ENCODE peak calls at places on chromosomes 1 and 21, in five cellular contexts. One of them, this sample, is unnamed.

GRCh38 chr1:221868894-221869293 is 127.0 kb upstream of the DUSP10 start:
- DNase-seq in SK-MEL-5: no peak
- DNase-seq in AG09319: peak
- DNase-seq in glomerular endothelial cell: peak
- DNase-seq in stimulated activated CD8-positive, alpha-beta memory T cell treated with anti-CD3 and anti-CD28 coated beads, Interleukin-12 subunit alpha, Interleukin-12 subunit beta, amount 100 ng/mL, for 1 hour: no peak
- DNase-seq in this sample: peak

GRCh38 chr1:152621993-152622392 is 910 bp downstream of the LCE3A start:
- DNase-seq in SK-MEL-5: no peak
- DNase-seq in AG09319: no peak
- DNase-seq in glomerular endothelial cell: no peak
- DNase-seq in stimulated activated CD8-positive, alpha-beta memory T cell treated with anti-CD3 and anti-CD28 coated beads, Interleukin-12 subunit alpha, Interleukin-12 subunit beta, amount 100 ng/mL, for 1 hour: no peak
- DNase-seq in this sample: no peak

GRCh38 chr1:109628540-109629321 is 9.1 kb downstream of the AMPD2 start:
- DNase-seq in SK-MEL-5: no peak
- DNase-seq in AG09319: no peak
- DNase-seq in glomerular endothelial cell: no peak
- DNase-seq in stimulated activated CD8-positive, alpha-beta memory T cell treated with anti-CD3 and anti-CD28 coated beads, Interleukin-12 subunit alpha, Interleukin-12 subunit beta, amount 100 ng/mL, for 1 hour: no peak
- DNase-seq in this sample: no peak

GRCh38 chr1:21607549-21608529 is 61.3 kb downstream of the RAP1GAP start:
- DNase-seq in SK-MEL-5: peak
- DNase-seq in AG09319: peak
- DNase-seq in glomerular endothelial cell: no peak
- DNase-seq in stimulated activated CD8-positive, alpha-beta memory T cell treated with anti-CD3 and anti-CD28 coated beads, Interleukin-12 subunit alpha, Interleukin-12 subunit beta, amount 100 ng/mL, for 1 hour: no peak
- DNase-seq in this sample: peak

GRCh38 chr1:160522622-160523345 is at the start of gene SLAMF6:
- DNase-seq in SK-MEL-5: no peak
- DNase-seq in AG09319: no peak
- DNase-seq in glomerular endothelial cell: no peak
- DNase-seq in stimulated activated CD8-positive, alpha-beta memory T cell treated with anti-CD3 and anti-CD28 coated beads, Interleukin-12 subunit alpha, Interleukin-12 subunit beta, amount 100 ng/mL, for 1 hour: no peak
- DNase-seq in this sample: no peak

GRCh38 chr21:35658242-35658641 is 402.1 kb downstream of the SETD4 start:
- DNase-seq in SK-MEL-5: no peak
- DNase-seq in AG09319: peak
- DNase-seq in glomerular endothelial cell: no peak
- DNase-seq in stimulated activated CD8-positive, alpha-beta memory T cell treated with anti-CD3 and anti-CD28 coated beads, Interleukin-12 subunit alpha, Interleukin-12 subunit beta, amount 100 ng/mL, for 1 hour: no peak
- DNase-seq in this sample: peak

GRCh38 chr1:152110860-152111514 is 4.3 kb downstream of the TCHH start:
- DNase-seq in SK-MEL-5: peak
- DNase-seq in AG09319: no peak
- DNase-seq in glomerular endothelial cell: peak
- DNase-seq in stimulated activated CD8-positive, alpha-beta memory T cell treated with anti-CD3 and anti-CD28 coated beads, Interleukin-12 subunit alpha, Interleukin-12 subunit beta, amount 100 ng/mL, for 1 hour: no peak
- DNase-seq in this sample: no peak

GRCh38 chr1:172397221-172397620 is 23.3 kb upstream of the C1orf105 start:
- DNase-seq in SK-MEL-5: no peak
- DNase-seq in AG09319: no peak
- DNase-seq in glomerular endothelial cell: no peak
- DNase-seq in stimulated activated CD8-positive, alpha-beta memory T cell treated with anti-CD3 and anti-CD28 coated beads, Interleukin-12 subunit alpha, Interleukin-12 subunit beta, amount 100 ng/mL, for 1 hour: no peak
- DNase-seq in this sample: no peak

This sample was measured in brain pericyte.